ENCODE peak calls at places on chromosomes 11 and 22, in five cellular contexts. N, V, Z, C and R are unnamed samples.

GRCh38 chr11:56331861-56332491 is 13.9 kb upstream of the OR8K1 start:
- DNase-seq in N (no peak), C (no peak), Z (no peak), V (no peak), R (peak; percentile 53)

GRCh38 chr11:115676768-115677167 is 172.6 kb upstream of the CADM1 start:
- DNase-seq in N (no peak), C (no peak), V (no peak), Z (no peak), R (no peak)

GRCh38 chr11:23425379-23425778 is 565.1 kb upstream of the CCDC179 start:
- DNase-seq in N (no peak), Z (no peak), V (no peak), C (no peak), R (no peak)

GRCh38 chr11:11313426-11313825 is 39.6 kb downstream of the CSNK2A3 start:
- DNase-seq in N (peak; percentile 51), C (no peak), V (peak; percentile 15), Z (no peak), R (no peak)

GRCh38 chr11:44784784-44785183 is 58.0 kb downstream of the TSPAN18 start:
- DNase-seq in V (no peak), N (no peak), C (no peak), Z (no peak), R (no peak)

GRCh38 chr22:37162221-37163095 is 12.7 kb upstream of the IL2RB start:
- DNase-seq in C (no peak), Z (no peak), V (no peak), N (no peak), R (no peak)

GRCh38 chr22:24433868-24434471 is 6.6 kb downstream of the ADORA2A start:
- DNase-seq in N (peak; percentile 47), C (no peak), Z (no peak), V (no peak), R (no peak)

GRCh38 chr11:7437706-7438105 is 47.6 kb upstream of the OLFML1 start:
- DNase-seq in Z (no peak), N (no peak), C (no peak), V (no peak), R (no peak)

GRCh38 chr11:596374-596773 is 19.4 kb downstream of the IRF7 start:
- DNase-seq in Z (no peak), V (no peak), N (no peak), C (no peak), R (no peak)

GRCh38 chr11:57639321-57640067 is 10.2 kb downstream of the YPEL4 start:
- DNase-seq in V (no peak), C (peak; percentile 55), N (no peak), Z (no peak), R (no peak)

GRCh38 chr11:121890377-121890776 is 225.6 kb downstream of the BLID start:
- DNase-seq in N (no peak), Z (no peak), V (no peak), C (no peak), R (no peak)

GRCh38 chr11:70372076-70372475 is 26.3 kb upstream of the CTTN start:
- DNase-seq in Z (no peak), N (no peak), V (no peak), C (no peak), R (no peak)

GRCh38 chr22:31556627-31557203 is 60.4 kb downstream of the SFI1 start:
- DNase-seq in C (no peak), V (peak; percentile 18), N (peak; percentile 25), Z (no peak), R (no peak)

GRCh38 chr22:21038405-21038804 is 6.0 kb upstream of the SLC7A4 start:
- DNase-seq in C (no peak), V (no peak), N (peak; percentile 55), Z (no peak), R (no peak)

GRCh38 chr11:74226907-74227306 is 55.8 kb downstream of the PPME1 start:
- DNase-seq in V (no peak), N (no peak), Z (no peak), C (no peak), R (no peak)

GRCh38 chr11:133833101-133833898 is 12.0 kb downstream of the SPATA19 start:
- DNase-seq in C (no peak), Z (no peak), N (no peak), V (no peak), R (no peak)

GRCh38 chr11:8356731-8357504 is 93.2 kb upstream of the LMO1 start:
- DNase-seq in C (peak; percentile 76), Z (no peak), V (no peak), N (no peak), R (no peak)

GRCh38 chr11:8841899-8842298 is 69.1 kb upstream of the AKIP1 start:
- DNase-seq in V (no peak), C (no peak), Z (no peak), N (no peak), R (no peak)

GRCh38 chr11:10379871-10380568 is 75.0 kb upstream of the AMPD3 start:
- DNase-seq in Z (no peak), N (no peak), V (no peak), C (no peak), R (no peak)

GRCh38 chr11:108897071-108897481 is 232.2 kb downstream of the DDX10 start:
- DNase-seq in C (no peak), N (no peak), Z (no peak), V (no peak), R (no peak)

GRCh38 chr11:64263021-64263946 is 12.0 kb downstream of the PLCB3 start:
- DNase-seq in Z (no peak), V (no peak), N (no peak), C (no peak), R (peak; percentile 32)

GRCh38 chr11:126510621-126511370 is 155.3 kb downstream of the ST3GAL4 start:
- DNase-seq in Z (no peak), N (no peak), V (no peak), C (no peak), R (no peak)

GRCh38 chr22:49749227-49749626 is 78.4 kb downstream of the BRD1 start:
- DNase-seq in Z (no peak), C (no peak), V (no peak), N (no peak), R (no peak)

GRCh38 chr22:46626911-46627805 is 7.0 kb downstream of the GRAMD4 start:
- DNase-seq in Z (no peak), C (no peak), V (no peak), N (no peak), R (peak; percentile 46)

GRCh38 chr11:27700351-27701261 is at the start of gene BDNF:
- DNase-seq in Z (no peak), N (peak; percentile 21), V (peak; percentile 49), C (no peak), R (no peak)

GRCh38 chr11:8717876-8718753 is 35.5 kb downstream of the RPL27A start:
- DNase-seq in C (peak; percentile 71), N (peak; percentile 93), V (no peak), Z (peak; percentile 36), R (peak; percentile 90)

GRCh38 chr11:111944139-111944538 is 7.0 kb downstream of the DIXDC1 start:
- DNase-seq in N (no peak), V (no peak), Z (no peak), C (no peak), R (no peak)

GRCh38 chr22:28742562-28742962 is 723 bp downstream of the HSCB start:
- DNase-seq in Z (no peak), V (no peak), N (no peak), C (no peak), R (no peak)

GRCh38 chr22:45503816-45504702 is 1.4 kb downstream of the FBLN1 start:
- DNase-seq in N (no peak), C (no peak), Z (no peak), V (no peak), R (no peak)

GRCh38 chr11:36075053-36075452 is 131.2 kb downstream of the LDLRAD3 start:
- DNase-seq in N (no peak), Z (no peak), V (no peak), C (no peak), R (no peak)

GRCh38 chr11:64894070-64894811 is 15.8 kb upstream of the EHD1 start:
- DNase-seq in V (peak; percentile 83), C (peak; percentile 88), Z (peak; percentile 87), N (peak; percentile 88), R (peak; percentile 92)

DNA sequence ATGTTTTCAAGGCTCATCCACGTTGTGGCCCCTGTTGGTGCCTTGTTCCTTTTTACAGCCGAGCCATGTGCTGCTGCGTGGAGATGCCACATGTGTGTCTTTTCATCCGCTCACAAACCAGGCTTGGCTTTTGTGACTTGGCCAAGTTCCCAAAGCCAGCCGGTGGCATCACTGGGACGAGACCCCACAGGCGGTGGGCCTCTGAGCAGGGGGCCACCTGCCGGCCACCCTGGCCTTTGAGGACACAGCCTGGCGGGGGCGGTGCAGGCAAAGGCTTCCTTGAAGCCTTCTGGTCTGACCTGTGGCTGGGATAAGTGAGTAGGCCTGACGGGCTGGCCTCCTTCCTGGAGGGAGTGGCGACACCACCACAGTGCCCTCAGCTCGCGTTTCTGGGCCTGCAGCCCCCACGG is 10.6 kb downstream of the GRK2 start:
- DNase-seq in N (peak; percentile 39), V (no peak), Z (peak; percentile 59), C (peak; percentile 51), R (peak; percentile 50)
- TF ChIP-seq POLR2A in N (no peak), V (no peak), Z (no peak), C (no peak), R (no peak)

GRCh38 chr22:26380072-26380471 is 49.0 kb upstream of the ASPHD2 start:
- DNase-seq in V (no peak), Z (no peak), C (no peak), N (no peak), R (no peak)
- TF ChIP-seq CTCF in V (no peak), Z (no peak), C (no peak), N (no peak), R (no peak)

GRCh38 chr11:94493443-94494199 is at the start of the genes ANKRD49 and MRE11:
- DNase-seq in Z (peak; percentile 96), N (peak; percentile 99), C (peak; percentile 95), V (peak; percentile 63), R (peak; percentile 95)
- H3K4me3 ChIP-seq in Z (peak within 1 kb of the TSS; percentile 90), N (peak within 1 kb of the TSS; percentile 60), C (peak within 1 kb of the TSS; percentile 92), V (peak within 1 kb of the TSS; percentile 97), R (peak within 1 kb of the TSS; percentile 87)

GRCh38 chr22:41907436-41908401 is 7.2 kb downstream of the SHISA8 start:
- DNase-seq in V (no peak), Z (no peak), C (no peak), N (no peak), R (no peak)
- TF ChIP-seq POLR2A in V (no peak), Z (no peak), C (no peak), N (no peak), R (no peak)

GRCh38 chr11:48114740-48115139 is 101.9 kb upstream of the OR4B1 start:
- DNase-seq in C (no peak), Z (no peak), V (no peak), N (no peak), R (no peak)

GRCh38 chr11:48122246-48122645 is 94.4 kb upstream of the OR4B1 start:
- DNase-seq in V (no peak), N (no peak), Z (no peak), C (no peak), R (peak; percentile 20)

GRCh38 chr11:48116437-48116836 is 100.2 kb upstream of the OR4B1 start:
- DNase-seq in N (no peak), C (no peak), Z (no peak), V (no peak), R (no peak)

GRCh38 chr11:48111941-48112340 is 104.7 kb upstream of the OR4B1 start:
- DNase-seq in Z (no peak), N (no peak), C (no peak), V (no peak), R (peak; percentile 22)

DNA sequence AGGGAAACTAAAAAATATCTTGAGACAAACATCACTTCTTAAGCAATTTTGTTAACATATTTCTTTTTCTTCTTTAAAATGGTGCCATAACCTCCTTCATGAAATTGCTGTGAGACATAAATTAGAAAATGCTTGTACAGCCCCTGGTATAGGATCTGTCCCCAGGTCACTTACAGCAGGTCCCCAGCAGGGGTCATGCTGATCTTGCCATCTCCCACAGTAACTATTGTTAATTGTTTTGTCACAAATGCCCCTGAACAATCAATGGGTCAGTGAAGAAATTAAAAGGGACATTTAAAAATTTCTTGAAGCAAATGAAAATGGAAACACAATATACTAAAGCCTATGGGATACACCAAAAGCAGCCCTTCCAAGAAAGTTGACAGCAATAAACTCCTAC is 99.8 kb upstream of the OR4B1 start:
- DNase-seq in N (no peak), V (peak; percentile 35), C (no peak), Z (no peak), R (no peak)
- TF ChIP-seq CTCF in N (no peak), V (peak; percentile 17), C (no peak), Z (peak; percentile 34), R (peak; percentile 39)